ENCODE peak calls at places on chromosomes 5 and 9, in six cellular contexts. G is lung; R is heart left ventricle; H is cardiac muscle cell; B is OCI-LY7; Y is CD4-positive, CD25-positive, alpha-beta regulatory T cell. T is an unnamed sample. For H3K4me1, the result is how much of the 10 kb centered on the place peaks cover.

GRCh38 chr5:57735754-57736153 is 253.1 kb upstream of the ACTBL2 start:
- DNase-seq in H (no peak), Y (no peak), R (no peak), G (no peak), B (no peak), T (no peak)

GRCh38 chr9:112898872-112899281 is 8.2 kb upstream of the SLC46A2 start:
- DNase-seq in H (no peak), R (no peak), Y (peak), G (no peak), B (no peak), T (no peak)

GRCh38 chr9:38423939-38424843 is at the start of gene IGFBPL1:
- DNase-seq in H (peak), Y (peak), B (no peak), G (no peak), R (no peak), T (no peak)

GRCh38 chr5:55600536-55601208 is 65.9 kb upstream of the PLPP1 start:
- DNase-seq in Y (peak), B (peak), R (peak), H (peak), G (no peak), T (no peak)

GRCh38 chr5:56092115-56092514 is 97.4 kb upstream of the IL6ST start:
- DNase-seq in H (no peak), R (no peak), B (no peak), Y (peak), G (no peak), T (no peak)

GRCh38 chr9:34659592-34660253 is 2.7 kb downstream of the CCL27 start:
- DNase-seq in R (no peak), Y (no peak), B (peak), G (no peak), H (no peak), T (no peak)

GRCh38 chr5:170693701-170694100 is 89.8 kb upstream of the GABRP start:
- DNase-seq in H (peak), G (no peak), R (no peak), Y (no peak), B (no peak), T (no peak)

GRCh38 chr5:332843-333242 is 11.3 kb downstream of the AHRR start:
- DNase-seq in G (no peak), H (no peak), Y (peak), B (no peak), R (no peak), T (no peak)

GRCh38 chr5:58224661-58225060 is 235.2 kb downstream of the PLK2 start:
- DNase-seq in R (no peak), H (no peak), Y (no peak), B (no peak), G (no peak), T (no peak)

GRCh38 chr5:35478856-35479682 is 138.6 kb upstream of the SPEF2 start:
- DNase-seq in Y (peak), R (no peak), B (peak), H (no peak), G (no peak), T (no peak)

GRCh38 chr5:178454821-178455479 is 135.2 kb downstream of the COL23A1 start:
- DNase-seq in H (no peak), G (no peak), B (no peak), R (no peak), Y (no peak), T (no peak)

DNA sequence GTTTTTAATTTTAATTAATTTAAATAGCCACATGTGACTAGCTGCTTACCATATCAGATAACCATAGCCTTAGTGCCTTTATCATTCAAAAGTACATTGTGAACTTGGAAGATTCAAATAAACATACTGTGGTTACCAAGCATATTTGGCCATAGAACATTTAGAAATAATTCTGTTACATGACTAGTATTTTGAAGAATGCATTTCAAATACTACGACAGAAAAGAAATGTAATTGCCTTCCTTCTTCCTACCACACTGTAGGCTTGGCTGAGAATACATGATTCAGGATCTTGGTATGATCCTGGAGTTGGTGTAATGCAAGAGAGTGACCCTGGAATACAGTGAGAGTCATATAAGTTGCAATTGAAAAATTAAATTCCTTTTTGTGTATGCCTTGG is 109.7 kb upstream of the PCA3 start:
- DNase-seq in R (no peak), H (no peak), Y (no peak), B (no peak), G (no peak), T (no peak)
- H3K4me1 ChIP-seq in R (under half), H (under half), Y (under half), B (half or more), G (under half), T (under half)

DNA sequence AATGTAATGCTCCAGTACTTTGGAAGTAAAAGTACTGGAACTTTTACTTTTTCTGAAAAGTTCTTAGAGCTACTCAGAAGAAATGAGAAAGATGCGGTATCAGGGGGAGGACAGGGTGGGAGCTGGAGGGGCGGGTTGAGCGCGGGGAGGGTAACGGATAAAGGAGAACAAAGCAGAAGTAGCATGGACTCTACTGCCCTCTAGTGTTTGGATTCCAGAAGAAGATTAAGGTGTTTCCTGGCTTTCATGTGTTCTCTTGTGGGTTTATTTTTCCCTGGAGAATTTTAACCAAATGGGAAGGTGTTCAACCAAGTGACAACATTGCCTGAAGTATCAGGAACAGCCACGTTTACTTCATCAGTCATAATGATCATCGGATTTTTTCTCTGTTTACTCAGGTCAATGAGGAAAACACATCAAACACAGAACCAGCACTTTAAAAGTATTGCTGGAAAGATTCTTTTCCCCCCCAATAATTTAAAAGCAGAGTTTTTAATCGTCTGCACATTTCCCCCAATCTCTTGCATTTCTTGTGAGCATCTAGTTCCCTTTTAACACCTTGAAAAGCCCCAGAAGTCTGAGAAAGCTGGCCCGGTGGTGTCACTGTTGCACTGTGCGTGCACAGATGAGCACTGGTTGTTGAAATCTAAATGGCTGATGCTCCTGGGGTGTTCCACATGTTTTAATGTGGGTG is 190.6 kb downstream of the MPDZ start:
- DNase-seq in R (no peak), G (peak), B (peak), Y (peak), H (peak), T (no peak)
- H3K4me3 ChIP-seq in R (no peak), G (no peak), B (no peak), Y (no peak), H (no peak), T (no peak)

DNA sequence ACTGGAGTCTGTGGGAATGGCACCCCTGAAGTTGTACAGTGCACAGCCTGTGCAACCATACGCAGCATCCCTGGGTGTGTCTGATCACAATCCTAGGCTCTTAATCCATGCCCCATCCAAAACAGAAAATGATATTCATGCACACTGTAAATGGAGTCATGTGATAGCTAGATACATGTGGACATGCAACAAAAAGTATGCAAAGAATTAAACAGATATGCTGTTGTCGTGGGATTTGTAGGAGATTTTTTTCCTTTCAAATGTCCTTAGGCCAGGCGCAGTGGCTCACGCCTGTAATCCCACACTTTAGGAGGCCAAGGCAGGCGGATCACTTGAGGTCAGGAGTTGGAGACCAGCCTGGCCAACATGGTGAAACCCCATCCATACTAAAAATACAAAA is 36.1 kb downstream of the PRRX2 start:
- DNase-seq in B (no peak), G (no peak), Y (no peak), R (no peak), H (no peak), T (no peak)
- H3K4me1 ChIP-seq in B (under half), G (under half), Y (under half), R (under half), H (under half), T (under half)

DNA sequence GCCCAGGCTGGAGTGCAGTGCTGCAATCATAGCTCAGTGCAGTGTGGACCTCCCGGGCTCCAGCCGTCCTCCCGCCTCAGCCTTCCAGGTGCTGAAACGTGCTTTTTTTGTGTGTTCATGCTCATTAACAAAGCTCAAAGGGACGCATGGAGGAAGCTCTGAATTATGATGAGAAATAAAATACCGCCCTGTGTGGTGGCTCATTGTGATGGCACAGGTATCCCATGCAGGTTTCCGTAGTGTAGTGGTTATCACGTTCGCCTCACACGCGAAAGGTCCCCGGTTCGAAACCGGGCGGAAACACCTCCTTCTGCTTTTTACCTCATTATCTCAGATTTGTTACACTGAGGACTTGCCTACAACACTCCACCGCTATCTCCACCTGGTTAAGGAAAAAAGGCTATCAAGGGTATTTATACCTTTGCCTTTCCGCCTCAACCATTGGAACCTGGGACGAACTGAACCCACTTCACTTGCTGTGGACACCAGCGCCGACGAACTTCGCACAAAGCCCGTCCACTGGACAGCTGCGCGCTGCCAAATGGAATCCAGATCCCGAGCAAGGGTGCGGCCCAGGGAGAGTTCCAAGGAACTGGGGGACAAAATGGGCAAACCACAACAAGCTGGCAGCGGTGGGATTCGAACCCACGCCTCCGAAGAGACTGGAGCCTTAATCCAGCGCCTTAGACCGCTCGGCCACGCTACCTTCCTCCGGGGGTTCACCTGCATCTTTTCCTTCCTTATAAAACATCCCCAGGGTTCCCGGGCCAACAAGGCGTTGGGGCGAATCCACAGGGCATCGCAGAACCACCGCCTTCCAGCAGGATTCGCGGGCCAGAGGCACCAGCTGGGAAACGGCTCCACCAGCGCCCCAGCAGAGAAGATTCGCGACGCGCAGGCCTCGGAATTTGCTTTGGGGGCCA is 26.3 kb downstream of the OR2V2 start:
- DNase-seq in G (no peak), H (no peak), Y (peak), R (no peak), B (peak), T (no peak)
- H3K4me3 ChIP-seq in G (no peak), H (no peak), Y (peak), R (peak), B (peak), T (peak)